ENCODE peak calls at places on chromosomes 7 and 10, in seven cellular contexts. Q is endothelial cell of umbilical vein, P is IMR-90, H is neural progenitor cell, K is OCI-LY7, F is stomach, L is sigmoid colon. G is an unnamed sample. For H3K4me1, the result is how much of the 10 kb centered on the place peaks cover.

GRCh38 chr7:83672157-83672556 is 23.2 kb upstream of the SEMA3E start:
- DNase-seq in K (no peak), P (no peak), L (no peak), Q (no peak), F (no peak), H (peak), G (no peak)

GRCh38 chr10:19889279-19889678 is 73.0 kb downstream of the PLXDC2 start:
- DNase-seq in F (no peak), K (no peak), P (no peak), L (no peak), Q (no peak), H (no peak), G (no peak)

GRCh38 chr7:868189-868486 is 8.2 kb upstream of the GET4 start:
- DNase-seq in F (no peak), Q (no peak), P (no peak), K (no peak), H (no peak), L (no peak), G (no peak)

GRCh38 chr7:81470084-81470723 is 299.6 kb downstream of the HGF start:
- DNase-seq in F (peak), Q (peak), L (peak), K (peak), H (peak), P (peak), G (peak)

GRCh38 chr7:71630521-71630920 is 498.6 kb downstream of the GALNT17 start:
- DNase-seq in F (no peak), L (no peak), Q (no peak), H (no peak), P (no peak), K (no peak), G (no peak)

GRCh38 chr10:62818426-62819011 is 2.4 kb upstream of the EGR2 start:
- DNase-seq in K (no peak), L (no peak), Q (peak), F (no peak), H (peak), P (no peak), G (peak)

GRCh38 chr7:139918488-139918887 is 89.4 kb downstream of the TBXAS1 start:
- DNase-seq in P (no peak), L (no peak), K (no peak), H (no peak), F (no peak), Q (no peak), G (no peak)

GRCh38 chr7:45256309-45256708 is 98.7 kb downstream of the RAMP3 start:
- DNase-seq in P (no peak), Q (no peak), K (no peak), F (no peak), L (no peak), H (no peak), G (no peak)

GRCh38 chr7:134527979-134528371 is 608 bp downstream of the AKR1B10 start:
- DNase-seq in P (peak), H (peak), L (no peak), Q (no peak), K (no peak), F (no peak), G (no peak)

GRCh38 chr7:129210256-129210988 is 14.4 kb upstream of the AHCYL2 start:
- DNase-seq in P (peak), F (peak), Q (peak), H (peak), L (peak), K (peak), G (peak)

GRCh38 chr10:18109471-18109870 is 30.8 kb upstream of the CACNB2 start:
- DNase-seq in Q (no peak), P (no peak), H (no peak), K (no peak), L (no peak), F (no peak), G (no peak)

GRCh38 chr7:38819463-38819862 is 89.5 kb downstream of the VPS41 start:
- DNase-seq in Q (no peak), H (no peak), K (no peak), P (no peak), L (no peak), F (no peak), G (no peak)

GRCh38 chr10:48343871-48344598 is 37.6 kb downstream of the MAPK8 start:
- DNase-seq in Q (no peak), F (no peak), H (no peak), K (no peak), L (no peak), P (no peak), G (no peak)

GRCh38 chr10:553233-553632 is 136.2 kb downstream of the DIP2C start:
- DNase-seq in P (no peak), F (peak), K (no peak), H (no peak), Q (no peak), L (no peak), G (no peak)
- H3K4me1 ChIP-seq in P (under half), F (under half), K (under half), H (under half), Q (under half), L (half or more), G (under half)

DNA sequence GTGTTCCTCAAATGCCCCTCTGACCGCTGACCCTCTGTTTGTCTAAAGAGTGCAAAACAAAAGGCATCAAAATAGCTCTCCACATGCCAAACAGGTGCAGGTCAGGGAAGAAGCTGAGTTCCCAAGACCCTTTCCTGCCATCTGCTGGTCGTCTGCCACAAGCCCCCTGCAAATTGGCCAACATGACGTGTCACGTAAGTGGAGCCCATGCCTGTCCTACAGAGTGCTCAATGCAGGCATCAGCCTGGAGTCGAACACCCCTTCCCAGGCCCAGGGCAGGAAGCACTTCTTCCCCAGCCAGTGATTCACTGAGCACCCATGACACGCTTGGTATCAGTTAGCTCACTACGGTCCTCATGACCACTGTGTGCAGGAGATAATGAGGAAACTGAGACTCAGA is 14.1 kb downstream of the TMEM72 start:
- DNase-seq in P (peak), L (peak), F (no peak), K (peak), H (peak), Q (no peak), G (no peak)
- TF ChIP-seq CTCF in P (peak), L (no peak), F (no peak), K (peak), H (peak), Q (no peak), G (no peak)

DNA sequence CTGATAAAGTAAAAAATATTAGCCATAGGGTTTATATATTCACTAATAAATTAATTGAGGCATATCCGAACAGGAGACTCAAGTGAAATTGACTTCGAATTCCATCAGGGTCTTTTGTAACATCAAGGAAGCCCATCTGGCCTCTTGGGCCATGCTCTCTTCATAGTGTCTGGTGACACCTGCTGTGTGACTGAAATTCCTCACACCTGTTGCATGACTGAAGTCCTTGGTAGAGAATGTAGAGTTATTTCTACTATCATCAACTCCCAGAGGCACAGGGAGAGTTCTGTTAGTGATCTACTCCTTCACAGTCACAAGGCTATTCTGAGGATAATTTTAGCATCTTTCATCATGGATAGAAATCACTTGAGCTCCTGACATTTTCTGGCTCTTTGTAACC is 138.3 kb upstream of the LSM8 start:
- DNase-seq in Q (no peak), L (no peak), K (no peak), F (no peak), H (no peak), P (no peak), G (no peak)
- H3K4me3 ChIP-seq in Q (no peak), L (no peak), K (no peak), F (no peak), H (no peak), P (no peak), G (no peak)

GRCh38 chr7:22669692-22670421 is 57.1 kb upstream of the IL6 start:
- DNase-seq in H (no peak), K (no peak), P (no peak), F (no peak), L (no peak), Q (no peak), G (no peak)
- H3K4me1 ChIP-seq in H (under half), K (under half), P (under half), F (under half), L (under half), Q (half or more), G (under half)

GRCh38 chr7:124645704-124646103 is 119.9 kb downstream of the GPR37 start:
- DNase-seq in H (no peak), Q (no peak), L (no peak), P (no peak), K (no peak), F (no peak), G (no peak)
- TF ChIP-seq CTCF in H (no peak), Q (no peak), L (no peak), P (no peak), K (no peak), F (no peak), G (no peak)

GRCh38 chr7:29808075-29808786 is 1.9 kb downstream of the WIPF3 start:
- DNase-seq in P (no peak), H (no peak), L (no peak), K (no peak), F (no peak), Q (no peak), G (no peak)

GRCh38 chr7:29806131-29806792 is at the start of gene WIPF3:
- DNase-seq in Q (peak), P (no peak), F (peak), L (no peak), H (peak), K (no peak), G (no peak)

GRCh38 chr7:29805031-29805430 is 1.3 kb upstream of the WIPF3 start:
- DNase-seq in K (no peak), H (no peak), L (no peak), Q (no peak), F (no peak), P (no peak), G (no peak)

GRCh38 chr7:29806793-29807178 is 478 bp downstream of the WIPF3 start:
- DNase-seq in L (no peak), F (no peak), Q (no peak), P (no peak), H (peak), K (no peak), G (no peak)

GRCh38 chr7:29807179-29807841 is 1.0 kb downstream of the WIPF3 start:
- DNase-seq in F (peak), Q (no peak), H (peak), K (no peak), P (no peak), L (no peak), G (peak)
- H3K4me3 ChIP-seq in F (peak), Q (no peak), H (peak), K (no peak), P (no peak), L (peak), G (no peak)

GRCh38 chr10:129939416-129940275 is 24.4 kb downstream of the EBF3 start:
- DNase-seq in L (peak), F (peak), P (no peak), H (no peak), Q (no peak), K (no peak), G (no peak)
- H3K4me1 ChIP-seq in L (under half), F (under half), P (under half), H (under half), Q (under half), K (under half), G (under half)